ENCODE peak calls at places on chromosomes 3 and 15, in seven cellular contexts. T is neuronal stem cell, B is H9, G is H1, V is IMR-90, W is trophoblast cell, K is mesenchymal stem cell. C is an unnamed sample.
A peak's percentile ranks its signal among the peaks of the same experiment; 100 is the strongest.

GRCh38 chr3:192819001-192819569 is 91.7 kb upstream of the FGF12 start:
- DNase-seq in T (no peak), B (no peak), G (no peak), V (peak; percentile 88), W (peak; percentile 52), K (peak; percentile 90), C (peak; percentile 84)

GRCh38 chr15:40878785-40879184 is 4.8 kb upstream of the RHOV start:
- DNase-seq in T (no peak), B (no peak), G (no peak), V (peak; percentile 70), W (peak; percentile 79), K (peak; percentile 55), C (peak; percentile 73)

GRCh38 chr3:123067689-123068226 is 933 bp downstream of the PDIA5 start:
- DNase-seq in T (no peak), B (no peak), G (no peak), V (no peak), W (peak; percentile 51), K (no peak), C (peak; percentile 26)

GRCh38 chr15:55884223-55884622 is 109.2 kb downstream of the NEDD4 start:
- DNase-seq in T (no peak), B (no peak), G (no peak), V (peak; percentile 29), W (no peak), K (no peak), C (no peak)

GRCh38 chr15:80081390-80081789 is 21.9 kb downstream of the ZFAND6 start:
- DNase-seq in T (no peak), B (no peak), G (no peak), V (no peak), W (no peak), K (no peak), C (no peak)

GRCh38 chr3:42032693-42033349 is 58.3 kb upstream of the TRAK1 start:
- DNase-seq in T (peak; percentile 71), B (no peak), G (no peak), V (peak; percentile 98), W (peak; percentile 97), K (peak; percentile 98), C (peak; percentile 61)

GRCh38 chr3:56747150-56747549 is 54.6 kb downstream of the ARHGEF3 start:
- DNase-seq in T (no peak), B (no peak), G (no peak), V (no peak), W (no peak), K (no peak), C (peak; percentile 39)

GRCh38 chr3:53765753-53766152 is 80.5 kb downstream of the CHDH start:
- DNase-seq in T (no peak), B (no peak), G (no peak), V (no peak), W (no peak), K (no peak), C (no peak)

GRCh38 chr3:185486371-185486770 is 12.5 kb downstream of the TMEM41A start:
- DNase-seq in T (no peak), B (no peak), G (no peak), V (no peak), W (no peak), K (no peak), C (no peak)
- H2BK120ac ChIP-seq in T (no peak overlapping the region), B (no peak overlapping the region), G (no peak overlapping the region), V (no peak overlapping the region), W (no peak overlapping the region), K (no peak overlapping the region), C (no peak overlapping the region)

GRCh38 chr15:27701014-27701413 is 398.1 kb downstream of the OCA2 start:
- DNase-seq in T (no peak), B (no peak), G (no peak), V (no peak), W (no peak), K (no peak), C (no peak)
- H3K18ac ChIP-seq in T (no peak overlapping the region), B (no peak overlapping the region), G (no peak overlapping the region), V (no peak overlapping the region), W (no peak overlapping the region), K (no peak overlapping the region), C (no peak overlapping the region)

DNA sequence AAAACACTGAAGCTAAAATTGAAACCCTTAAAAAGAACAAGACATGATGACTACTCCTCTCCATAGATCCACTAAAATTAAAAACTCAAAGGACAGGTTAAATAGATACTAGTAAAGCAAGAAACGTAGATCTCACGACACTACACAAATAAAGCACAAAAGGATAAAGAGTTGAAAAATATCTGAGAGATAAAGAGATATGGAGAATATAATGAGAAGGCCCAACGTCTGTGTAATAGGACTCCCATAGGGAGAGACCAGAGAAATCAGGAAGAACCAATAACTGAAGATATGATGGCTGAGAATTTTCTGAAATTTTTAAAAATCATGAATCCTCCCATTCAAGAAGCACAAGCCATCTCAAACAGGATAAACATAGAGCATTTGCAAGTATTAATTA is 45.6 kb upstream of the PRICKLE2 start:
- DNase-seq in T (no peak), B (no peak), G (no peak), V (no peak), W (no peak), K (no peak), C (no peak)
- H2BK120ac ChIP-seq in T (no peak overlapping the region), B (no peak overlapping the region), G (no peak overlapping the region), V (no peak overlapping the region), W (no peak overlapping the region), K (no peak overlapping the region), C (no peak overlapping the region)

DNA sequence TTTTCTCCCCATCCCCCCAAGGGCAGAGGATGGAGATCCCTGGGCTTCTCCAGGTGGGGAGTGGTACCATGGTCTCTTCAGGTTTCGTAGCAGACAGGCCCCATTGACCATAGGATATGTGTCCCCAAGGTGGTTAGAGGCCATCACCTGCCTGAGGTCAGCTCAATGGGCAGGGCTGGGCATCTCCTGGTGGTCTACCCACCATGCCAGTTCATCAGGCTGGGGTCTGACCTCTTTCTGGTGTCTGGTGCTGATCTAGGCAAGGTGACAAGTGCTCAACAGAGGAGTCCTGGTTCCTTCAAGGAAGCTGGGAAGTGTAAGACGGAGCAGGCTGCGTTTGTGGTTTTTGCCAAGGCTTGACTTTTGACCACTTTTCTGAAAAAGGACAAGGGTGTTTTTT is 71.4 kb downstream of the SMAD3 start:
- DNase-seq in T (no peak), B (no peak), G (no peak), V (no peak), W (no peak), K (peak; percentile 43), C (no peak)
- H3K18ac ChIP-seq in T (no peak overlapping the region), B (no peak overlapping the region), G (no peak overlapping the region), V (peak overlapping the region; percentile 78), W (peak overlapping the region; percentile 2), K (peak overlapping the region; percentile 85), C (no peak overlapping the region)

GRCh38 chr15:42149493-42150245 is 6.8 kb downstream of the PLA2G4F start:
- DNase-seq in T (no peak), B (no peak), G (no peak), V (no peak), W (no peak), K (no peak), C (peak; percentile 18)
- H2BK120ac ChIP-seq in T (no peak overlapping the region), B (no peak overlapping the region), G (no peak overlapping the region), V (no peak overlapping the region), W (no peak overlapping the region), K (no peak overlapping the region), C (no peak overlapping the region)

GRCh38 chr15:82901114-82901805 is 51.3 kb downstream of the HOMER2 start:
- DNase-seq in T (no peak), B (no peak), G (no peak), V (no peak), W (no peak), K (no peak), C (no peak)

GRCh38 chr15:82900511-82900910 is 52.0 kb downstream of the HOMER2 start:
- DNase-seq in T (no peak), B (no peak), G (no peak), V (no peak), W (no peak), K (no peak), C (no peak)

GRCh38 chr15:82907350-82907749 is 45.2 kb downstream of the HOMER2 start:
- DNase-seq in T (no peak), B (no peak), G (no peak), V (no peak), W (no peak), K (no peak), C (no peak)

GRCh38 chr15:82904574-82904973 is 47.9 kb downstream of the HOMER2 start:
- DNase-seq in T (no peak), B (no peak), G (no peak), V (no peak), W (no peak), K (no peak), C (no peak)

GRCh38 chr15:82903511-82903910 is 49.0 kb downstream of the HOMER2 start:
- DNase-seq in T (no peak), B (no peak), G (no peak), V (no peak), W (no peak), K (no peak), C (no peak)
- H3K18ac ChIP-seq in T (no peak overlapping the region), B (no peak overlapping the region), G (no peak overlapping the region), V (no peak overlapping the region), W (no peak overlapping the region), K (no peak overlapping the region), C (no peak overlapping the region)

GRCh38 chr15:88257311-88257901 is 867 bp upstream of the NTRK3 start:
- DNase-seq in T (peak; percentile 23), B (peak; percentile 47), G (no peak), V (no peak), W (no peak), K (peak; percentile 9), C (peak; percentile 25)
- H2BK120ac ChIP-seq in T (peak overlapping the region; percentile 90), B (no peak overlapping the region), G (no peak overlapping the region), V (no peak overlapping the region), W (no peak overlapping the region), K (no peak overlapping the region), C (no peak overlapping the region)

DNA sequence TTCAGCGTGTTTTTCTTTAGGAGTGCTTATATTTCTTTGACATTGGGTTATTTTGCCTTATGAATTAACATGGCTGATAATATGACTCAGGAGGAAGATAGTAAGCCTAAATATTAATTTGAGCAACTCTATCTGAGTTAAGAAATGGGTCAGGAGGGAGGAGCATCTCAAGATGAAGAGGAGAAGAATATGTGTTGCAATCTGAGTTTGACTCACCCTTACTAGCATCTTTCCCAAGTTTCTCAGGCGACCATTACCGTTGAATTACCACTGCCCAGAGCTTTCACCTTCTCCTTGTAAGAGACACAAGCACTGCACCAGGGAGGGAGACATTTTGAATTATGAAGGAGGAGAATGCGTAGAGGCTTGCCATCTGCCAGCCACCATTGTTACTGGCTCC is 138.3 kb upstream of the MYRIP start:
- DNase-seq in T (no peak), B (no peak), G (no peak), V (no peak), W (peak; percentile 4), K (no peak), C (no peak)
- H3K18ac ChIP-seq in T (no peak overlapping the region), B (no peak overlapping the region), G (no peak overlapping the region), V (no peak overlapping the region), W (no peak overlapping the region), K (no peak overlapping the region), C (no peak overlapping the region)

C was measured in mesendoderm.